ENCODE peak calls at places on chromosome 13, in six cellular contexts. One of them, this sample, is unnamed.
A peak's percentile ranks its signal among the peaks of the same experiment; 100 is the strongest.

GRCh38 chr13:80276371-80277289 is 64.3 kb downstream of the SPRY2 start:
- DNase-seq in heart right ventricle: peak; percentile 38
- DNase-seq in tibial artery: no peak
- DNase-seq in AG04450: no peak
- DNase-seq in uterus: no peak
- DNase-seq in testis: no peak
- DNase-seq in this sample: no peak

GRCh38 chr13:24502567-24503375 is 9.8 kb downstream of the PARP4 start:
- DNase-seq in heart right ventricle: no peak
- DNase-seq in tibial artery: no peak
- DNase-seq in AG04450: no peak
- DNase-seq in uterus: no peak
- DNase-seq in testis: no peak
- DNase-seq in this sample: no peak

GRCh38 chr13:26867451-26868067 is 107.0 kb upstream of the GPR12 start:
- DNase-seq in heart right ventricle: no peak
- DNase-seq in tibial artery: no peak
- DNase-seq in AG04450: no peak
- DNase-seq in uterus: no peak
- DNase-seq in testis: peak; percentile 49
- DNase-seq in this sample: no peak

GRCh38 chr13:56182598-56182997 is 958.1 kb upstream of the PRR20A start:
- DNase-seq in heart right ventricle: no peak
- DNase-seq in tibial artery: no peak
- DNase-seq in AG04450: no peak
- DNase-seq in uterus: no peak
- DNase-seq in testis: no peak
- DNase-seq in this sample: no peak

GRCh38 chr13:64276232-64276631 is 2860.6 kb upstream of the PCDH20 start:
- DNase-seq in heart right ventricle: no peak
- DNase-seq in tibial artery: no peak
- DNase-seq in AG04450: no peak
- DNase-seq in uterus: no peak
- DNase-seq in testis: no peak
- DNase-seq in this sample: no peak

GRCh38 chr13:112874751-112875300 is 94.2 kb upstream of the MCF2L start:
- DNase-seq in heart right ventricle: no peak
- DNase-seq in tibial artery: no peak
- DNase-seq in AG04450: no peak
- DNase-seq in uterus: no peak
- DNase-seq in testis: no peak
- DNase-seq in this sample: no peak

GRCh38 chr13:26458196-26458734 is 99.2 kb upstream of the WASF3 start:
- DNase-seq in heart right ventricle: no peak
- DNase-seq in tibial artery: no peak
- DNase-seq in AG04450: no peak
- DNase-seq in uterus: no peak
- DNase-seq in testis: no peak
- DNase-seq in this sample: no peak

GRCh38 chr13:24149306-24150032 is 11.1 kb upstream of the SPATA13 start:
- DNase-seq in heart right ventricle: no peak
- DNase-seq in tibial artery: no peak
- DNase-seq in AG04450: no peak
- DNase-seq in uterus: no peak
- DNase-seq in testis: no peak
- DNase-seq in this sample: no peak

GRCh38 chr13:39527961-39528720 is 74.9 kb downstream of the LHFPL6 start:
- DNase-seq in heart right ventricle: no peak
- DNase-seq in tibial artery: peak; percentile 68
- DNase-seq in AG04450: peak; percentile 85
- DNase-seq in uterus: no peak
- DNase-seq in testis: no peak
- DNase-seq in this sample: no peak

GRCh38 chr13:65600702-65601101 is 1629.4 kb downstream of the PCDH9 start:
- DNase-seq in heart right ventricle: no peak
- DNase-seq in tibial artery: no peak
- DNase-seq in AG04450: peak; percentile 33
- DNase-seq in uterus: no peak
- DNase-seq in testis: no peak
- DNase-seq in this sample: no peak

GRCh38 chr13:68897331-68897730 is 1210.3 kb upstream of the ATXN8OS start:
- DNase-seq in heart right ventricle: no peak
- DNase-seq in tibial artery: no peak
- DNase-seq in AG04450: no peak
- DNase-seq in uterus: no peak
- DNase-seq in testis: no peak
- DNase-seq in this sample: no peak

GRCh38 chr13:62119739-62120700 is 704.4 kb upstream of the PCDH20 start:
- DNase-seq in heart right ventricle: no peak
- DNase-seq in tibial artery: no peak
- DNase-seq in AG04450: no peak
- DNase-seq in uterus: no peak
- DNase-seq in testis: no peak
- DNase-seq in this sample: no peak

GRCh38 chr13:109642358-109642757 is 144.0 kb downstream of the IRS2 start:
- DNase-seq in heart right ventricle: no peak
- DNase-seq in tibial artery: no peak
- DNase-seq in AG04450: no peak
- DNase-seq in uterus: no peak
- DNase-seq in testis: no peak
- DNase-seq in this sample: no peak

GRCh38 chr13:45374917-45375316 is 33.9 kb upstream of the TPT1 start:
- DNase-seq in heart right ventricle: no peak
- DNase-seq in tibial artery: no peak
- DNase-seq in AG04450: no peak
- DNase-seq in uterus: no peak
- DNase-seq in testis: no peak
- DNase-seq in this sample: no peak

GRCh38 chr13:42101821-42102580 is 53.6 kb downstream of the DGKH start:
- DNase-seq in heart right ventricle: no peak
- DNase-seq in tibial artery: no peak
- DNase-seq in AG04450: no peak
- DNase-seq in uterus: no peak
- DNase-seq in testis: no peak
- DNase-seq in this sample: no peak

GRCh38 chr13:97879646-97880297 is 73.7 kb upstream of the IPO5 start:
- DNase-seq in heart right ventricle: no peak
- DNase-seq in tibial artery: no peak
- DNase-seq in AG04450: peak; percentile 78
- DNase-seq in uterus: no peak
- DNase-seq in testis: no peak
- DNase-seq in this sample: no peak

GRCh38 chr13:88162076-88162702 is 491.0 kb downstream of the SLITRK5 start:
- DNase-seq in heart right ventricle: no peak
- DNase-seq in tibial artery: no peak
- DNase-seq in AG04450: no peak
- DNase-seq in uterus: no peak
- DNase-seq in testis: no peak
- DNase-seq in this sample: no peak

DNA sequence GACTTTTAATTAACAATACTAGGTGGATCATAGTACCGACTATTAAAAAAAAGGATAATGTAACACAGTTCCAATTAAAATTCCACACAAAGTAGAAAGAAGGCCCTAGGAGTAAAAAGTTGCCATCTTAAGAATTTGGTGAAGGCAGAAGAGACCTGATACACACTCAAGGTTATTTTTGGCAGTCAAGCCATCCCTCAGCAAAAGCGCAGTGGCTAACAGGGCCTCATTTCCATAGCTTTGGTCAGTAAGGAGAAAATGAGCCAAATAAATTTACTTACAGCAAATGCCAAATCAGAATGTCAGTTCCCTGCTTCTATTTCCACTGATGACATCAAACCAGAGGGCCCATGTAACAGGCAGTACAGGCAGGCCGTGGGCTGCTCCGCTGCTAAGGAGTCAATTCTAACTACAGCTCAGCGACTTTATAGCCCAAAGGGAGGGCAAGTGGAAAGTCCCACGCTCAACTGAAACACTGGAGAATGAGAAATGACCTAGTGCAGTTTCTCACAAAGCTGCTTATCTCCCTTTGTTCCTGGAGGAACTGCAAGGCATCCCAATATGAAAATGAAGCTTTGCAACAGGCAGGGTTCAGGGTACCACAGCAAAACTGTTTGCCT is 6.3 kb downstream of the ARGLU1 start:
- DNase-seq in heart right ventricle: peak; percentile 52
- DNase-seq in tibial artery: no peak
- DNase-seq in AG04450: no peak
- DNase-seq in uterus: no peak
- DNase-seq in testis: peak; percentile 45
- DNase-seq in this sample: no peak
- H3K4me3 ChIP-seq in heart right ventricle: peak overlapping the region; percentile 16
- H3K4me3 ChIP-seq in tibial artery: no peak overlapping the region
- H3K4me3 ChIP-seq in AG04450: no peak overlapping the region
- H3K4me3 ChIP-seq in uterus: no peak overlapping the region
- H3K4me3 ChIP-seq in testis: no peak overlapping the region
- H3K4me3 ChIP-seq in this sample: peak overlapping the region; percentile 39

DNA sequence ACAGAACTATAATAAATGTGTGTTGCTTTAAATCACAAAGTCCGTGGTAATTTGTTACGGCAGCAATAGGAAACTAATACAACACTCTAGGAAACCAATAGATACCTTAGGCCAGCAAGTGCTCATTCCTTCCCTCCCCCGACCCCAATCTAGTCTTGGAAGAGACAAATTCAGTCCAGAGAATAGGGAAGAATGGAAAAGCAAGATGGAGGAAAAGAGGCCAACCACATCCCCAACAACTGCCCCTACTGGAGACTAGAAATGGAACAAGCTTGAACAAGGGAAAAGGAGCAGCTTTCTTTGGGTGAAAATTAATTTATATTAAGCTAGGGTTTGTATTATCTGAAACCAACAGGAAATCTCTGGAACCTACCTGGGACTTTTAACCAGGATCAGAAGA is 54.4 kb downstream of the DIAPH3 start:
- DNase-seq in heart right ventricle: no peak
- DNase-seq in tibial artery: no peak
- DNase-seq in AG04450: no peak
- DNase-seq in uterus: no peak
- DNase-seq in testis: no peak
- DNase-seq in this sample: no peak
- TF ChIP-seq CTCF in heart right ventricle: no peak
- TF ChIP-seq CTCF in tibial artery: no peak
- TF ChIP-seq CTCF in AG04450: no peak
- TF ChIP-seq CTCF in uterus: no peak
- TF ChIP-seq CTCF in testis: no peak
- TF ChIP-seq CTCF in this sample: no peak

GRCh38 chr13:100506600-100507422 is 81.8 kb downstream of the GGACT start:
- DNase-seq in heart right ventricle: no peak
- DNase-seq in tibial artery: no peak
- DNase-seq in AG04450: no peak
- DNase-seq in uterus: no peak
- DNase-seq in testis: no peak
- DNase-seq in this sample: no peak
- H3K27ac ChIP-seq in heart right ventricle: no peak overlapping the region
- H3K27ac ChIP-seq in tibial artery: no peak overlapping the region
- H3K27ac ChIP-seq in AG04450: no peak overlapping the region
- H3K27ac ChIP-seq in uterus: no peak overlapping the region
- H3K27ac ChIP-seq in testis: no peak overlapping the region
- H3K27ac ChIP-seq in this sample: no peak overlapping the region

DNA sequence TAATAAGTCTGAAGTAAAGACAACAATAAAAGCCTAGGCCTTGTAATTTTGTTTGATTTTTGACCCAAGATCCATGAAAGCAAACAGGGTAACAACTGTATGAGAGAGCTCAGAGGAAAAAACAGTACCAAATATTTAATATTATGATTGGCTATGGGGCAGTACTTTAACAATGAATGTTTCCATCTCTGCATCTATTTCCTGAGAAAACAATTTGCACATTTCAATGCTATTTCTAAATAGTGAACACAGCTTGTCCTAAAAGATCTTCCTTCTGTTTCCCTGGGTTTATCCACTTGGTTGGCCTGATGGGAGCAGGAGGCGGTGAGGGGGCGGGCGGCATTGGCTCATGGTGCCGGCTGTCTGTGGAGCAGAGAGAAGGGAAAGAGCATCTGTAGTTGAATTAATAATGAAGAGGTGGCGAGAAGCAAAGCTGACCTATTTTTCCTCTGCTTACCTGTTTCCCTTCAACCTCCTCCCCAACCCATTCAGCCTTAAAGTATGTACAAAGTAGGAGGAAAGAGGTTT is 291.4 kb downstream of the DCLK1 start:
- DNase-seq in heart right ventricle: peak; percentile 24
- DNase-seq in tibial artery: no peak
- DNase-seq in AG04450: no peak
- DNase-seq in uterus: no peak
- DNase-seq in testis: no peak
- DNase-seq in this sample: no peak
- H3K4me3 ChIP-seq in heart right ventricle: no peak overlapping the region
- H3K4me3 ChIP-seq in tibial artery: no peak overlapping the region
- H3K4me3 ChIP-seq in AG04450: no peak overlapping the region
- H3K4me3 ChIP-seq in uterus: no peak overlapping the region
- H3K4me3 ChIP-seq in testis: no peak overlapping the region
- H3K4me3 ChIP-seq in this sample: no peak overlapping the region

GRCh38 chr13:22278336-22278929 is 607.6 kb downstream of the FGF9 start:
- DNase-seq in heart right ventricle: peak; percentile 55
- DNase-seq in tibial artery: no peak
- DNase-seq in AG04450: peak; percentile 18
- DNase-seq in uterus: peak; percentile 28
- DNase-seq in testis: peak; percentile 85
- DNase-seq in this sample: no peak
- TF ChIP-seq CTCF in heart right ventricle: peak; percentile 23
- TF ChIP-seq CTCF in tibial artery: peak; percentile 32
- TF ChIP-seq CTCF in AG04450: peak; percentile 65
- TF ChIP-seq CTCF in uterus: peak; percentile 33
- TF ChIP-seq CTCF in testis: peak; percentile 55
- TF ChIP-seq CTCF in this sample: peak; percentile 36

DNA sequence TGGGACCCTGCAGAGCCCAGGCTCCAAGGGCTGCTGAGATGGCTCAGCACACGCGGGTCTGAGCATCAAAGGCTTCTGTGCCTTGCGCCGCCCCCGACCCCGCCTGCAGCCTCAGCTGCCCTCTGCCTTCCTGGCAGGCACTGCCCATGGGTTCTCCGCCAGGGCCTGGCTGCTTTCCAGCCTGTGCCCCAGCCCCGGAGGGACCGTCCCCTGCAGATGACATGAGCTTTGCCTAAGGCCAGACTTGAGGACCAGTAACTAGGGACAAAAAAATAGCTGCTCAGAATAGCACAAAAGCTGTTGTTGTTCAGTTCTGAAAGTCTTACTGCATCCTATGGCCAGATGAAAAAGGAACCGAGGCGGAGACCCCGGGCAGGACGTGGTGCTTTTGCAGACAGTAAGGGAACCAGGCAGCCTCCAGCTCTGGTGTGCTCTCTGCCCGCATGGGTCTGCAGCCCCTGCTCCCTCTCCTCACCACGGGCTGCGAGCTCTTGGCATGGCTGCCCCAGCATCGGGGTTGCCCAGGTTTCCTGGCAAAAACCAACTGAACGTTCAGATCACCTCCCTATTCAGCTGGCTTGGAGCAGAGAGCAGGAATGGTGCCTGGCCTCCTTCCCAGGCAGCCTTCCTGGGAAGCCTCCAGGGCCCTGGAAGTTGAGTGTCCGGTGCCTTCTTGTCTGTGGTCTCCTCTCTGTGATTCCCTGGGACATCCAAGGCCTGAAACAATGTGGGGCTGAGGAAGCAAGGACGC is 12.5 kb upstream of the CFAP97D2 start:
- DNase-seq in heart right ventricle: peak; percentile 34
- DNase-seq in tibial artery: peak; percentile 77
- DNase-seq in AG04450: no peak
- DNase-seq in uterus: no peak
- DNase-seq in testis: no peak
- DNase-seq in this sample: no peak
- H3K27ac ChIP-seq in heart right ventricle: peak overlapping the region; percentile 65
- H3K27ac ChIP-seq in tibial artery: peak overlapping the region; percentile 60
- H3K27ac ChIP-seq in AG04450: no peak overlapping the region
- H3K27ac ChIP-seq in uterus: no peak overlapping the region
- H3K27ac ChIP-seq in testis: no peak overlapping the region
- H3K27ac ChIP-seq in this sample: peak overlapping the region; percentile 69

This sample was measured in coronary artery.